ENCODE peak calls at places on chromosomes 1 and 21, in four cellular contexts. M is mesenchymal stem cell, G is IMR-90, B is neuronal stem cell. T is an unnamed sample.
A peak's percentile ranks its signal among the peaks of the same experiment; 100 is the strongest.

GRCh38 chr21:34511154-34511553 is 856 bp downstream of the KCNE1 start:
- DNase-seq in M (peak; percentile 66), G (no peak), B (no peak), T (no peak)

GRCh38 chr1:30914931-30915330 is 6.4 kb upstream of the SDC3 start:
- DNase-seq in M (no peak), G (no peak), B (no peak), T (no peak)

GRCh38 chr1:89125571-89126233 is at the start of gene GBP2:
- DNase-seq in M (peak; percentile 94), G (peak; percentile 85), B (no peak), T (peak; percentile 82)

GRCh38 chr1:58699011-58699762 is 675 bp downstream of the MYSM1 start:
- DNase-seq in M (no peak), G (no peak), B (no peak), T (peak; percentile 17)

GRCh38 chr1:184373155-184373554 is 13.7 kb upstream of the C1orf21 start:
- DNase-seq in M (no peak), G (no peak), B (no peak), T (no peak)

GRCh38 chr1:98662354-98662665 is 789 bp downstream of the SNX7 start:
- DNase-seq in M (peak; percentile 67), G (peak; percentile 54), B (no peak), T (peak; percentile 34)

GRCh38 chr1:119815361-119815760 is 4.1 kb upstream of the REG4 start:
- DNase-seq in M (no peak), G (peak; percentile 75), B (no peak), T (no peak)

GRCh38 chr1:151401125-151401788 is 1.9 kb downstream of the PSMB4 start:
- DNase-seq in M (peak; percentile 49), G (peak; percentile 11), B (no peak), T (no peak)

GRCh38 chr1:165903672-165904071 is 76.3 kb downstream of the UCK2 start:
- DNase-seq in M (peak; percentile 59), G (peak; percentile 80), B (no peak), T (no peak)

GRCh38 chr1:91608876-91609275 is 108.2 kb downstream of the CDC7 start:
- DNase-seq in M (peak; percentile 88), G (peak; percentile 96), B (no peak), T (peak; percentile 84)

GRCh38 chr1:157302199-157302497 is 164.0 kb upstream of the ETV3 start:
- DNase-seq in M (no peak), G (no peak), B (no peak), T (no peak)

GRCh38 chr1:234863596-234863995 is 253.6 kb upstream of the IRF2BP2 start:
- DNase-seq in M (peak; percentile 53), G (peak; percentile 82), B (no peak), T (no peak)

GRCh38 chr1:41396084-41396483 is 34.9 kb downstream of the FOXO6 start:
- DNase-seq in M (no peak), G (no peak), B (no peak), T (no peak)

GRCh38 chr1:181661569-181661968 is 178.3 kb downstream of the CACNA1E start:
- DNase-seq in M (no peak), G (no peak), B (no peak), T (no peak)

GRCh38 chr1:174990382-174990999 is 9.3 kb upstream of the CACYBP start:
- DNase-seq in M (peak; percentile 51), G (peak; percentile 61), B (no peak), T (peak; percentile 33)

GRCh38 chr1:202005958-202006357 is 4.4 kb upstream of the ELF3 start:
- DNase-seq in M (peak; percentile 45), G (no peak), B (no peak), T (peak; percentile 70)

GRCh38 chr1:169809370-169810095 is 14.8 kb upstream of the METTL18 start:
- DNase-seq in M (peak; percentile 48), G (peak; percentile 35), B (no peak), T (peak; percentile 36)

GRCh38 chr1:168627370-168627769 is 51.0 kb downstream of the XCL1 start:
- DNase-seq in M (no peak), G (no peak), B (no peak), T (no peak)

GRCh38 chr1:65431111-65431705 is 10.7 kb downstream of the LEPR start:
- DNase-seq in M (peak; percentile 63), G (peak; percentile 55), B (no peak), T (peak; percentile 51)

GRCh38 chr21:33207471-33208149 is 22.1 kb upstream of the IFNAR2 start:
- DNase-seq in M (no peak), G (no peak), B (no peak), T (peak; percentile 13)

GRCh38 chr1:221381858-221382623 is 359.8 kb downstream of the DUSP10 start:
- DNase-seq in M (no peak), G (peak; percentile 30), B (no peak), T (no peak)

GRCh38 chr1:154534263-154534844 is 24.1 kb downstream of the UBE2Q1 start:
- DNase-seq in M (no peak), G (peak; percentile 22), B (no peak), T (peak; percentile 56)

GRCh38 chr1:70057500-70057899 is 147.9 kb downstream of the LRRC40 start:
- DNase-seq in M (no peak), G (no peak), B (no peak), T (no peak)

GRCh38 chr1:52359676-52360594 is 6.1 kb downstream of the CC2D1B start:
- DNase-seq in M (no peak), G (no peak), B (no peak), T (no peak)

GRCh38 chr1:19210772-19211549 is 895 bp upstream of the UBR4 start:
- DNase-seq in M (peak; percentile 57), G (peak; percentile 36), B (no peak), T (peak; percentile 16)

GRCh38 chr1:32755098-32755809 is 52.7 kb upstream of the SYNC start:
- DNase-seq in M (no peak), G (no peak), B (no peak), T (no peak)

GRCh38 chr1:70745199-70745598 is 302.4 kb downstream of the PTGER3 start:
- DNase-seq in M (no peak), G (no peak), B (no peak), T (peak; percentile 13)

GRCh38 chr21:45366931-45367401 is 38.0 kb upstream of the COL18A1 start:
- DNase-seq in M (peak; percentile 98), G (peak; percentile 98), B (no peak), T (no peak)

GRCh38 chr1:8089535-8090228 is 63.6 kb upstream of the ERRFI1 start:
- DNase-seq in M (peak; percentile 72), G (peak; percentile 66), B (no peak), T (no peak)

GRCh38 chr1:61131248-61131647 is 48.9 kb downstream of the NFIA start:
- DNase-seq in M (no peak), G (no peak), B (no peak), T (no peak)

GRCh38 chr1:234871710-234872262 is 256.9 kb downstream of the TOMM20 start:
- DNase-seq in M (peak; percentile 81), G (peak; percentile 34), B (no peak), T (no peak)

GRCh38 chr21:45010096-45010495 is 64.3 kb upstream of the ADARB1 start:
- DNase-seq in M (no peak), G (no peak), B (no peak), T (peak; percentile 93)

GRCh38 chr1:178628637-178629548 is 96.2 kb upstream of the RALGPS2 start:
- DNase-seq in M (no peak), G (peak; percentile 83), B (peak; percentile 36), T (no peak)

GRCh38 chr21:26597023-26597422 is 23.9 kb upstream of the CYYR1 start:
- DNase-seq in M (no peak), G (no peak), B (no peak), T (peak; percentile 3)

GRCh38 chr1:169474302-169474701 is 11.4 kb downstream of the SLC19A2 start:
- DNase-seq in M (no peak), G (no peak), B (no peak), T (no peak)

GRCh38 chr1:190478193-190479007 is 736 bp upstream of the BRINP3 start:
- DNase-seq in M (peak; percentile 43), G (peak; percentile 37), B (no peak), T (no peak)
- H2BK120ac ChIP-seq in M (no peak overlapping the region), G (no peak overlapping the region), B (no peak overlapping the region), T (no peak overlapping the region)

GRCh38 chr21:37677006-37677405 is 239.3 kb downstream of the KCNJ6 start:
- DNase-seq in M (no peak), G (no peak), B (no peak), T (no peak)

GRCh38 chr21:37670883-37671282 is 245.4 kb downstream of the KCNJ6 start:
- DNase-seq in M (peak; percentile 4), G (peak; percentile 8), B (no peak), T (peak; percentile 63)

GRCh38 chr21:37671381-37671780 is 244.9 kb downstream of the KCNJ6 start:
- DNase-seq in M (no peak), G (no peak), B (no peak), T (no peak)

GRCh38 chr21:37675202-37675801 is 241.0 kb downstream of the KCNJ6 start:
- DNase-seq in M (peak; percentile 38), G (peak; percentile 38), B (peak; percentile 64), T (peak; percentile 64)

GRCh38 chr21:37673801-37674575 is 242.3 kb downstream of the KCNJ6 start:
- DNase-seq in M (no peak), G (no peak), B (no peak), T (peak; percentile 55)
- H2AK5ac ChIP-seq in M (no peak overlapping the region), G (no peak overlapping the region), B (no peak overlapping the region), T (no peak overlapping the region)

DNA sequence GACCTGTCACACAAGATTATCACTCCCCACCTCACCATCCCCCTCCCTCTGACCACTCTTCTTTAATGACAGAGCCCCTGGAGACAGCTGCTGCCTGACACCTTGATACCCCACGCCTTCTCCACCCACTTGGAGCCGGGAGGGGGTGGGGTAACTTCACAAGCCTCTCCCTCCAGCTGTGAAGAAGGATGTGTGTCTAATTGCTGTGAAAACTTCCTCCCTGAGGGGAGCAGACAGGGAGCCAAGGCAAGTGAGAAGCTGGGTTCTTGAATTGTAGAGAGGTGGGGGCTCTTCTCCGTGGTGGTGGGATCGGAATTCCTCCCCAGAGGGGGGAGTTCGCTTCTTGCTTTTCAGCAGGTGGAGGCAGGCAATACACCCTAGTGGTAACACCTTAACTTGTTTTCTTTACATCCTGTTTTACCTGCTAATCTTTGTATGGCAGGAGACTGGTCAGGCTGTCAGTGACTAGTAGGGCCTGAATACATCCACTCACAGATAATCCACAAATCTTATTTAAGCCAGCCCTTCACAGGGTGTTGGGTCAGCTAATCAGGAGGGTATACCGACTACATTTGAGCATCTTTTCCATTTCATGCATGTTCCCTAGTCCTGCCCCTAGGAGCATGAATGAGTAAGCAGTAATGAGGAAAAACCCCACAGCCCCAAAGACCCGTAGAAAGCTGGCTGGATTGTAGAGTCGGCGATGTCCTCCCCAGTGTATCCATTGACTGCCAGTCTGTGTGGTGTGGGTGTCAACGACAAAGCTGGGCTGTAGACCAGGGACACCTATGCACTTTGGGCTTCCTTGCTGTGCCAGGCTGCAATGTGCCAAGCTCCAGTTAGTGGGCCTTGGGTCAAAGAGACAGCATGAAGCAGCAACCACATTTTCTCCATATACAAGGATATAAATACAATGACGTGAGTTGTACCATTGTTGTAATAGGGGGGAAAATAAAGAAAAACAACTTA is 57.3 kb downstream of the NFASC start:
- DNase-seq in M (no peak), G (no peak), B (no peak), T (no peak)
- H2BK120ac ChIP-seq in M (no peak overlapping the region), G (no peak overlapping the region), B (no peak overlapping the region), T (no peak overlapping the region)

GRCh38 chr1:54580856-54581550 is 33.0 kb downstream of the ACOT11 start:
- DNase-seq in M (no peak), G (no peak), B (no peak), T (no peak)
- H2AK5ac ChIP-seq in M (no peak overlapping the region), G (no peak overlapping the region), B (peak overlapping the region; percentile 77), T (peak overlapping the region; percentile 2)

T was measured in trophoblast cell.